ENCODE peak calls at places on chromosomes 12 and 14, in six cellular contexts. One of them, this sample, is unnamed.

GRCh38 chr14:71061458-71061857 is 154.2 kb downstream of the PCNX1 start:
- DNase-seq in mucosa of descending colon: no peak
- DNase-seq in endothelial cell of umbilical vein: no peak
- DNase-seq in tibial artery: no peak
- DNase-seq in fibroblast of lung: peak; percentile 21
- DNase-seq in neural progenitor cell: no peak
- DNase-seq in this sample: no peak

GRCh38 chr12:115044073-115044472 is 360.1 kb upstream of the TBX3 start:
- DNase-seq in mucosa of descending colon: no peak
- DNase-seq in endothelial cell of umbilical vein: no peak
- DNase-seq in tibial artery: no peak
- DNase-seq in fibroblast of lung: no peak
- DNase-seq in neural progenitor cell: no peak
- DNase-seq in this sample: no peak

GRCh38 chr14:80231732-80232131 is 20.4 kb upstream of the DIO2 start:
- DNase-seq in mucosa of descending colon: no peak
- DNase-seq in endothelial cell of umbilical vein: no peak
- DNase-seq in tibial artery: no peak
- DNase-seq in fibroblast of lung: no peak
- DNase-seq in neural progenitor cell: no peak
- DNase-seq in this sample: no peak

GRCh38 chr14:104681689-104682074 is 7.7 kb upstream of the INF2 start:
- DNase-seq in mucosa of descending colon: peak; percentile 93
- DNase-seq in endothelial cell of umbilical vein: peak; percentile 91
- DNase-seq in tibial artery: peak; percentile 85
- DNase-seq in fibroblast of lung: peak; percentile 86
- DNase-seq in neural progenitor cell: peak; percentile 81
- DNase-seq in this sample: peak; percentile 95

GRCh38 chr12:6699989-6700645 is 498 bp downstream of the PIANP start:
- DNase-seq in mucosa of descending colon: no peak
- DNase-seq in endothelial cell of umbilical vein: no peak
- DNase-seq in tibial artery: no peak
- DNase-seq in fibroblast of lung: no peak
- DNase-seq in neural progenitor cell: peak; percentile 74
- DNase-seq in this sample: peak; percentile 92

GRCh38 chr12:132818562-132818961 is 10.1 kb downstream of the GOLGA3 start:
- DNase-seq in mucosa of descending colon: no peak
- DNase-seq in endothelial cell of umbilical vein: no peak
- DNase-seq in tibial artery: no peak
- DNase-seq in fibroblast of lung: no peak
- DNase-seq in neural progenitor cell: no peak
- DNase-seq in this sample: no peak

GRCh38 chr12:117502633-117503032 is 141.2 kb upstream of the NOS1 start:
- DNase-seq in mucosa of descending colon: no peak
- DNase-seq in endothelial cell of umbilical vein: no peak
- DNase-seq in tibial artery: no peak
- DNase-seq in fibroblast of lung: no peak
- DNase-seq in neural progenitor cell: no peak
- DNase-seq in this sample: no peak

GRCh38 chr14:64465856-64466554 is 706 bp downstream of the AKAP5 start:
- DNase-seq in mucosa of descending colon: no peak
- DNase-seq in endothelial cell of umbilical vein: peak; percentile 45
- DNase-seq in tibial artery: no peak
- DNase-seq in fibroblast of lung: peak; percentile 73
- DNase-seq in neural progenitor cell: peak; percentile 81
- DNase-seq in this sample: peak; percentile 73

GRCh38 chr14:80212025-80212402 is 710 bp upstream of the DIO2 start:
- DNase-seq in mucosa of descending colon: no peak
- DNase-seq in endothelial cell of umbilical vein: peak; percentile 31
- DNase-seq in tibial artery: no peak
- DNase-seq in fibroblast of lung: peak; percentile 90
- DNase-seq in neural progenitor cell: peak; percentile 40
- DNase-seq in this sample: no peak

GRCh38 chr14:29576997-29577396 is 350.6 kb downstream of the PRKD1 start:
- DNase-seq in mucosa of descending colon: no peak
- DNase-seq in endothelial cell of umbilical vein: no peak
- DNase-seq in tibial artery: no peak
- DNase-seq in fibroblast of lung: no peak
- DNase-seq in neural progenitor cell: no peak
- DNase-seq in this sample: no peak

DNA sequence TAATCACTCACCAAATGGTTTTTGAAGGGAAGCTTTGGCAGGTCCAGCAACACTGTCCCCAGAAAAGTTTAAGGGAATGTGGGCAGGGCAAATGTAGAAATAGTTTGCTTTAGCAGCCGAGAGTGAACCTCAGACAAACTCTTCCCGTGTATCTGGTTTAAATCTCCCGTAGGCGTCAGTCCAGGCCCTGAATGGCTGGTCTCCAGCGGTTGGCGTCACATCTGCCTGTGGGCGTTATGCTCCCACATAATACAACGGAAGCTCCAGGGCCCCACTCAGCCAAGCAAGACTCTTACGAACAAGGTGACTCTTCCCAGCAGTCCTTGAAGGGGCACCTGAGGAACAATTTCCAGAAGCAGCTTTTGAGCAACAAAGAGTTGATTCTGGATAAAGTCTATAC is 942 bp downstream of the ZC2HC1C start:
- DNase-seq in mucosa of descending colon: peak; percentile 55
- DNase-seq in endothelial cell of umbilical vein: no peak
- DNase-seq in tibial artery: no peak
- DNase-seq in fibroblast of lung: no peak
- DNase-seq in neural progenitor cell: no peak
- DNase-seq in this sample: no peak
- H3K4me3 ChIP-seq in mucosa of descending colon: no peak overlapping the region
- H3K4me3 ChIP-seq in endothelial cell of umbilical vein: no peak overlapping the region
- H3K4me3 ChIP-seq in tibial artery: no peak overlapping the region
- H3K4me3 ChIP-seq in fibroblast of lung: no peak overlapping the region
- H3K4me3 ChIP-seq in neural progenitor cell: no peak overlapping the region
- H3K4me3 ChIP-seq in this sample: no peak overlapping the region

DNA sequence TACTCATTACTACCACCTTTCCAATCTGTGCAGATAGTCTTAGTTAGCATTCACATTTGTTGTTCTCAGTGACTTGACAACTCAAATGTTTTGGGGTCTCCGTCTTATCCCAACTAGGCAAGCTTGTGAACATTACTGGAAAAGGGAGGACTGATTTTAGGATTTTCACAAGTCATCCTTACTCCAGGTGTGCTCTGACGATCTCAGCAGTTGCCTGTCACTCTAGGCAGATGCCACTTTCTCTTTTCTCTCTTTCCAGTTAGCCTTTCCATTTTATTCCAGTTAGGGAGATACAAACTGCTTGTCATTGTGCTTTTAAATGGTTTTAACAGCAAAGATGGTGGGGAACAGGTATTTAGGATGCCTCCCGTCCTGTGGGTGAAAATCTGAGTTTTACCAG is 1.1 kb downstream of the PA2G4 start:
- DNase-seq in mucosa of descending colon: no peak
- DNase-seq in endothelial cell of umbilical vein: no peak
- DNase-seq in tibial artery: no peak
- DNase-seq in fibroblast of lung: no peak
- DNase-seq in neural progenitor cell: no peak
- DNase-seq in this sample: no peak
- H3K36me3 ChIP-seq in mucosa of descending colon: peaks cover 5% of the 10 kb centered on the region
- H3K36me3 ChIP-seq in endothelial cell of umbilical vein: peaks cover 16% of the 10 kb centered on the region
- H3K36me3 ChIP-seq in tibial artery: peaks cover 37% of the 10 kb centered on the region
- H3K36me3 ChIP-seq in fibroblast of lung: peaks cover 11% of the 10 kb centered on the region
- H3K36me3 ChIP-seq in neural progenitor cell: peaks cover 16% of the 10 kb centered on the region
- H3K36me3 ChIP-seq in this sample: peaks cover 44% of the 10 kb centered on the region

DNA sequence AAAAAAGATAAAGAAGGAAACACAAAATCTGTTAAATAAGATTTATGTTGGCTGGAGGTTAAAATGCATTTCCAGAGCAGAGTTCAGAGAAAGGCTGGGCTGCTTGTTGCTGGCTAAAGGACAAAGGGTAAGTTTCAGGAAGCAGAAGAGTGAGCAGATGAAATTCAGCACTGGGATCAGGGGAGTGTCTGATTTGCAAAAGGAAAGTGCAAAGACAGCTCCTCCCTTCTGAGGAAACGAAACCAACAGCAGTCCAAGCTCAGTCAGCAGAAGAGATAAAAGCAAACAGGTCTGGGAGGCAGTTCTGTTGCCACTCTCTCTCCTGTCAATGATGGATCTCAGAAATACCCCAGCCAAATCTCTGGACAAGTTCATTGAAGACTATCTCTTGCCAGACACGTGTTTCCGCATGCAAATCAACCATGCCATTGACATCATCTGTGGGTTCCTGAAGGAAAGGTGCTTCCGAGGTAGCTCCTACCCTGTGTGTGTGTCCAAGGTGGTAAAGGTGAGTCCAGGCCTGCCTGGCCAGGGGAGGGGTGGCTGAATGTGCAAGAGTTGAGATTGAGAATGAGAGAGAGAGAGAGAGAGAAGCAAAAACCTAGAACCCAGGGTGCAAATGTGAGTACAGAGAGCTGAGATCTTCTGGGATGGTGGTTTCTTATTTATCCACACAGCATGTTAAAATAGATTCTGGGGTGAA is at the start of gene OAS1:
- DNase-seq in mucosa of descending colon: no peak
- DNase-seq in endothelial cell of umbilical vein: peak; percentile 75
- DNase-seq in tibial artery: peak; percentile 28
- DNase-seq in fibroblast of lung: peak; percentile 14
- DNase-seq in neural progenitor cell: peak; percentile 7
- DNase-seq in this sample: no peak
- H3K4me3 ChIP-seq in mucosa of descending colon: peak within 1 kb of the TSS; percentile 1
- H3K4me3 ChIP-seq in endothelial cell of umbilical vein: no peak within 1 kb of the TSS
- H3K4me3 ChIP-seq in tibial artery: peak within 1 kb of the TSS; percentile 38
- H3K4me3 ChIP-seq in fibroblast of lung: no peak within 1 kb of the TSS
- H3K4me3 ChIP-seq in neural progenitor cell: no peak within 1 kb of the TSS
- H3K4me3 ChIP-seq in this sample: no peak within 1 kb of the TSS

GRCh38 chr14:51253880-51254279 is 13.8 kb downstream of the TMX1 start:
- DNase-seq in mucosa of descending colon: no peak
- DNase-seq in endothelial cell of umbilical vein: no peak
- DNase-seq in tibial artery: no peak
- DNase-seq in fibroblast of lung: no peak
- DNase-seq in neural progenitor cell: no peak
- DNase-seq in this sample: no peak
- H3K36me3 ChIP-seq in mucosa of descending colon: no peaks in the 10 kb centered on the region
- H3K36me3 ChIP-seq in endothelial cell of umbilical vein: peaks cover 13% of the 10 kb centered on the region
- H3K36me3 ChIP-seq in tibial artery: peaks cover 46% of the 10 kb centered on the region
- H3K36me3 ChIP-seq in fibroblast of lung: no peaks in the 10 kb centered on the region
- H3K36me3 ChIP-seq in neural progenitor cell: peaks cover 40% of the 10 kb centered on the region
- H3K36me3 ChIP-seq in this sample: peaks cover 14% of the 10 kb centered on the region

DNA sequence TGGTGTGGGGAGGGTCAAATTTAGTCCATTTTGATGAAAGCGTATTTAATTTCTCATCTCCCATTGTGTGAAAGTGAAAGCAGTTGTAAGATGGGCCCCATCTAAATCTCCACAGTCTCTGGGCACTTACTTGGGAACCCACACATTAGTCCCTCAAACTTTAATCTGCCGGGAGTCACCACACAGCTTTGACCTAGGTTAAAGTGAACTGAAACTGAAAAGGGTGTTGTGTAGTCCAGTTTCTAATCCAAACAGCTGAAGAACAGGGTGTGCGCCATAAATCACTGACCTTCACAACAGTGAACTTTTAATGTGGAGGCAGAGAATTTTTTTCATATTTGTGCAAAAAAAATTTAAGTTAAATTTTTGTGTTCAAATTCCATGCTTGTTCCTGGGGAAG is 48.4 kb upstream of the PTPRO start:
- DNase-seq in mucosa of descending colon: no peak
- DNase-seq in endothelial cell of umbilical vein: no peak
- DNase-seq in tibial artery: no peak
- DNase-seq in fibroblast of lung: no peak
- DNase-seq in neural progenitor cell: no peak
- DNase-seq in this sample: no peak
- H3K4me3 ChIP-seq in mucosa of descending colon: no peak overlapping the region
- H3K4me3 ChIP-seq in endothelial cell of umbilical vein: no peak overlapping the region
- H3K4me3 ChIP-seq in tibial artery: no peak overlapping the region
- H3K4me3 ChIP-seq in fibroblast of lung: no peak overlapping the region
- H3K4me3 ChIP-seq in neural progenitor cell: no peak overlapping the region
- H3K4me3 ChIP-seq in this sample: no peak overlapping the region

GRCh38 chr12:56722832-56723231 is 2.3 kb downstream of the NACA start:
- DNase-seq in mucosa of descending colon: no peak
- DNase-seq in endothelial cell of umbilical vein: no peak
- DNase-seq in tibial artery: no peak
- DNase-seq in fibroblast of lung: no peak
- DNase-seq in neural progenitor cell: no peak
- DNase-seq in this sample: peak; percentile 18
- H3K36me3 ChIP-seq in mucosa of descending colon: no peaks in the 10 kb centered on the region
- H3K36me3 ChIP-seq in endothelial cell of umbilical vein: peaks cover 9% of the 10 kb centered on the region
- H3K36me3 ChIP-seq in tibial artery: no peaks in the 10 kb centered on the region
- H3K36me3 ChIP-seq in fibroblast of lung: peaks cover 13% of the 10 kb centered on the region
- H3K36me3 ChIP-seq in neural progenitor cell: no peaks in the 10 kb centered on the region
- H3K36me3 ChIP-seq in this sample: peaks cover 30% of the 10 kb centered on the region

GRCh38 chr14:36664322-36665193 is 2.9 kb downstream of the PAX9 start:
- DNase-seq in mucosa of descending colon: no peak
- DNase-seq in endothelial cell of umbilical vein: no peak
- DNase-seq in tibial artery: no peak
- DNase-seq in fibroblast of lung: no peak
- DNase-seq in neural progenitor cell: no peak
- DNase-seq in this sample: peak; percentile 22

GRCh38 chr14:36663404-36664321 is 2.0 kb downstream of the PAX9 start:
- DNase-seq in mucosa of descending colon: no peak
- DNase-seq in endothelial cell of umbilical vein: no peak
- DNase-seq in tibial artery: no peak
- DNase-seq in fibroblast of lung: peak; percentile 21
- DNase-seq in neural progenitor cell: peak; percentile 72
- DNase-seq in this sample: peak; percentile 81

GRCh38 chr14:36662258-36662542 is 540 bp downstream of the PAX9 start:
- DNase-seq in mucosa of descending colon: no peak
- DNase-seq in endothelial cell of umbilical vein: no peak
- DNase-seq in tibial artery: no peak
- DNase-seq in fibroblast of lung: no peak
- DNase-seq in neural progenitor cell: no peak
- DNase-seq in this sample: no peak

GRCh38 chr14:36661506-36662257 is at the start of gene PAX9:
- DNase-seq in mucosa of descending colon: peak; percentile 87
- DNase-seq in endothelial cell of umbilical vein: peak; percentile 70
- DNase-seq in tibial artery: peak; percentile 77
- DNase-seq in fibroblast of lung: peak; percentile 67
- DNase-seq in neural progenitor cell: peak; percentile 97
- DNase-seq in this sample: peak; percentile 96

DNA sequence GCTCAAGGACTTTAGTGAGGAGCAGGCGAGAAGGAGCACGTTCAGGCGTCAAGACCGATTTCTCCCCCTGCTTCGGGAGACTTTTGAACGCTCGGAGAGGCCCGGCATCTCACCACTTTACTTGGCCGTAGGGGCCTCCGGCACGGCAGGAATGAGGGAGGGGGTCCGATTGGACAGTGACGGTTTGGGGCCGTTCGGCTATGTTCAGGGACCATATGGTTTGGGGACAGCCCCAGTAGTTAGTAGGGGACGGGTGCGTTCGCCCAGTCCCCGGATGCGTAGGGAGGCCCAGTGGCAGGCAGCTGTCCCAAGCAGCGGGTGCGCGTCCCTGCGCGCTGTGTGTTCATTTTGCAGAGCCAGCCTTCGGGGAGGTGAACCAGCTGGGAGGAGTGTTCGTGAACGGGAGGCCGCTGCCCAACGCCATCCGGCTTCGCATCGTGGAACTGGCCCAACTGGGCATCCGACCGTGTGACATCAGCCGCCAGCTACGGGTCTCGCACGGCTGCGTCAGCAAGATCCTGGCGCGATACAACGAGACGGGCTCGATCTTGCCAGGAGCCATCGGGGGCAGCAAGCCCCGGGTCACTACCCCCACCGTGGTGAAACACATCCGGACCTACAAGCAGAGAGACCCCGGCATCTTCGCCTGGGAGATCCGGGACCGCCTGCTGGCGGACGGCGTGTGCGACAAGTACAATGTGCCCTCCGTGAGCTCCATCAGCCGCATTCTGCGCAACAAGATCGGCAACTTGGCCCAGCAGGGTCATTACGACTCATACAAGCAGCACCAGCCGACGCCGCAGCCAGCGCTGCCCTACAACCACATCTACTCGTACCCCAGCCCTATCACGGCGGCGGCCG is 1.1 kb downstream of the PAX9 start:
- DNase-seq in mucosa of descending colon: no peak
- DNase-seq in endothelial cell of umbilical vein: no peak
- DNase-seq in tibial artery: no peak
- DNase-seq in fibroblast of lung: no peak
- DNase-seq in neural progenitor cell: peak; percentile 73
- DNase-seq in this sample: peak; percentile 70
- H3K4me3 ChIP-seq in mucosa of descending colon: no peak overlapping the region
- H3K4me3 ChIP-seq in endothelial cell of umbilical vein: no peak overlapping the region
- H3K4me3 ChIP-seq in tibial artery: peak overlapping the region; percentile 48
- H3K4me3 ChIP-seq in fibroblast of lung: no peak overlapping the region
- H3K4me3 ChIP-seq in neural progenitor cell: peak overlapping the region; percentile 30
- H3K4me3 ChIP-seq in this sample: peak overlapping the region; percentile 37